ENCODE peak calls at places on chromosomes 7 and 10, in eight cellular contexts. D is right lobe of liver; U is uterus; Z is keratinocyte; Q is CD8-positive, alpha-beta T cell; O is OCI-LY7; A is psoas muscle; L is H1. B is an unnamed sample.

GRCh38 chr7:1419688-1420087 is 39.6 kb downstream of the MICALL2 start:
- DNase-seq in Z (no peak), D (no peak), L (no peak), O (no peak), Q (no peak), A (no peak), U (no peak), B (no peak)

GRCh38 chr10:73956476-73957338 is 41.2 kb upstream of the VCL start:
- DNase-seq in A (no peak), Q (peak; percentile 12), D (no peak), U (no peak), Z (no peak), L (no peak), O (peak; percentile 67), B (no peak)

GRCh38 chr7:128865996-128866877 is 3.6 kb downstream of the ATP6V1F start:
- DNase-seq in Z (no peak), U (no peak), L (no peak), D (no peak), A (peak; percentile 77), O (no peak), Q (no peak), B (no peak)

GRCh38 chr7:116511552-116512523 is 12.3 kb downstream of the CAV2 start:
- DNase-seq in D (peak; percentile 53), Z (no peak), A (no peak), L (no peak), Q (peak; percentile 5), O (peak; percentile 47), U (no peak), B (no peak)

GRCh38 chr7:32047075-32047474 is 23.1 kb downstream of the PDE1C start:
- DNase-seq in D (no peak), O (no peak), U (no peak), L (no peak), Z (no peak), A (no peak), Q (no peak), B (no peak)

GRCh38 chr10:76700241-76700640 is 937.4 kb downstream of the KCNMA1 start:
- DNase-seq in O (no peak), A (no peak), Q (no peak), D (no peak), L (no peak), Z (no peak), U (no peak), B (no peak)

GRCh38 chr10:18310761-18311160 is 170.5 kb downstream of the CACNB2 start:
- DNase-seq in U (no peak), Q (no peak), Z (no peak), D (no peak), O (no peak), A (no peak), L (no peak), B (no peak)

GRCh38 chr7:32043688-32044087 is 26.5 kb downstream of the PDE1C start:
- DNase-seq in A (no peak), Z (no peak), U (no peak), D (no peak), Q (no peak), L (no peak), O (no peak), B (no peak)

GRCh38 chr7:108347616-108348015 is 108.6 kb downstream of the NRCAM start:
- DNase-seq in D (no peak), O (no peak), A (no peak), Q (no peak), Z (no peak), L (peak; percentile 49), U (no peak), B (no peak)

GRCh38 chr7:116242177-116242576 is 31.8 kb downstream of the TES start:
- DNase-seq in U (no peak), O (no peak), L (no peak), Z (no peak), A (no peak), D (no peak), Q (no peak), B (no peak)

GRCh38 chr7:74396993-74397392 is 56.7 kb upstream of the GTF2IRD1 start:
- DNase-seq in O (no peak), U (no peak), Q (no peak), A (no peak), Z (no peak), L (no peak), D (no peak), B (no peak)

GRCh38 chr10:99843310-99843709 is 60.9 kb downstream of the ABCC2 start:
- DNase-seq in A (no peak), O (no peak), D (no peak), U (no peak), L (no peak), Z (no peak), Q (no peak), B (no peak)

GRCh38 chr10:117503170-117503885 is 39.2 kb upstream of the EMX2 start:
- DNase-seq in U (no peak), O (no peak), D (no peak), Q (no peak), Z (no peak), A (no peak), L (no peak), B (no peak)

GRCh38 chr7:46352335-46352954 is 431.4 kb upstream of the IGFBP3 start:
- DNase-seq in Q (peak; percentile 31), L (peak; percentile 15), A (no peak), Z (no peak), O (peak; percentile 25), D (peak; percentile 54), U (peak; percentile 23), B (no peak)

GRCh38 chr7:80533287-80533686 is 21.4 kb upstream of the GNAT3 start:
- DNase-seq in A (no peak), U (no peak), Q (no peak), D (no peak), L (no peak), O (no peak), Z (no peak), B (no peak)

GRCh38 chr10:86331861-86332260 is 34.7 kb downstream of the GRID1 start:
- DNase-seq in L (no peak), Z (no peak), A (no peak), Q (no peak), D (no peak), U (no peak), O (no peak), B (no peak)

GRCh38 chr10:5157501-5157900 is 27.4 kb downstream of the AKR1C8 start:
- DNase-seq in D (no peak), Q (no peak), Z (no peak), O (no peak), L (no peak), U (no peak), A (no peak), B (no peak)

GRCh38 chr7:28419717-28420116 is 7.4 kb downstream of the CREB5 start:
- DNase-seq in D (no peak), U (no peak), Q (no peak), A (no peak), Z (no peak), L (no peak), O (no peak), B (no peak)

GRCh38 chr7:24936121-24936824 is 43.7 kb downstream of the OSBPL3 start:
- DNase-seq in D (no peak), L (no peak), U (no peak), A (no peak), Z (no peak), Q (no peak), O (no peak), B (no peak)

GRCh38 chr7:133484135-133484534 is 231.3 kb downstream of the EXOC4 start:
- DNase-seq in A (no peak), U (no peak), Z (no peak), L (no peak), Q (peak; percentile 32), D (no peak), O (peak; percentile 4), B (no peak)

GRCh38 chr10:45585131-45585530 is 87.4 kb downstream of the ZFAND4 start:
- DNase-seq in O (no peak), L (no peak), Q (no peak), U (no peak), A (no peak), Z (no peak), D (no peak), B (no peak)

GRCh38 chr10:84743483-84743882 is 415.1 kb downstream of the CCSER2 start:
- DNase-seq in Z (no peak), L (no peak), O (peak; percentile 2), A (no peak), D (no peak), U (no peak), Q (no peak), B (no peak)

GRCh38 chr10:84739641-84740040 is 411.3 kb downstream of the CCSER2 start:
- DNase-seq in A (no peak), Z (no peak), O (no peak), Q (no peak), L (no peak), U (no peak), D (no peak), B (no peak)
- TF ChIP-seq CTCF in A (no peak), Z (no peak), O (no peak), Q (no peak), L (peak; percentile 21), U (no peak), D (no peak), B (no peak)

GRCh38 chr10:113140612-113141011 is 190.6 kb downstream of the TCF7L2 start:
- DNase-seq in Z (no peak), A (no peak), O (no peak), L (no peak), D (no peak), Q (no peak), U (no peak), B (no peak)
- H3K36me3 ChIP-seq in Z (peaks cover 8% of the 10 kb centered on the region), A (no peaks in the 10 kb centered on the region), O (no peaks in the 10 kb centered on the region), L (peaks cover 25% of the 10 kb centered on the region), D (peaks cover 24% of the 10 kb centered on the region), Q (no peaks in the 10 kb centered on the region), U (no peaks in the 10 kb centered on the region), B (peaks cover 15% of the 10 kb centered on the region)

DNA sequence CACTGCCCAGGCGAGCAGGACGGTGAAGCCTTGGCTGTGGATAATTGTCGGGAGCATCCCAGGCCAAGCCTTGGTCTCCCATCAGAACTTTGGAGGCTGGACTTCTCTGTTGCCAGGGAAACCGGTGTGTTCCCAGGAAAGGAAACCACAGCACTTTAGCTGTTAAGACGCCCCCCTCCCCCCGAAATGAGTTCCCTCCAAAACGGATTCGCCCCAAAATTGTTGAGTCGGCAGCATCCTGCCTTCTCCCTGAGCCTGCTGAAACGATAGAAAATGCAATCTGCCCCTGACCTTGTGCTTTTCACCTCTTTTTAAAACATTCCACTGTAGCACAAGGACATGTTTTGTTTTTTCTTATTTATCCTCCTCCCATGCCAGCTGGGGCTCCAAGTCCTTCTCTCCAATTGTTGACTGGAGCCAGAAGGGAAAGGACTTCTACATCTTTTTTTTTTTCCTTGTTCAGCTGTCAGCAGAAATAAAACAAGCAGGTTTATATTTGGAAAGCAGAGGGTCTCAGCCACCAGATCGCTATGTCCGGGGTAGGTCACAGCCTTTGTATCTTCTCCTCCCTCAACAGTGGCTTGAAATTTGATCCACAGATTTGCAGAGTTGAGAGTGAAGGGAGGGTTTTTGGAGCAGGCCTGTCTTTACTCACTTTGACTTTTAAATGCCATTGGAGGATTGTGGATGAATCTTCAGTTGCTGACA is 116.5 kb downstream of the ZMIZ1 start:
- DNase-seq in O (no peak), Z (no peak), D (no peak), Q (no peak), U (no peak), L (no peak), A (no peak), B (no peak)
- H3K4me1 ChIP-seq in O (peaks cover 3% of the 10 kb centered on the region), Z (peaks cover 39% of the 10 kb centered on the region), D (peaks cover 13% of the 10 kb centered on the region), Q (no peaks in the 10 kb centered on the region), U (peaks cover 43% of the 10 kb centered on the region), L (peaks cover 15% of the 10 kb centered on the region), A (peaks cover 40% of the 10 kb centered on the region), B (peaks cover 70% of the 10 kb centered on the region)

DNA sequence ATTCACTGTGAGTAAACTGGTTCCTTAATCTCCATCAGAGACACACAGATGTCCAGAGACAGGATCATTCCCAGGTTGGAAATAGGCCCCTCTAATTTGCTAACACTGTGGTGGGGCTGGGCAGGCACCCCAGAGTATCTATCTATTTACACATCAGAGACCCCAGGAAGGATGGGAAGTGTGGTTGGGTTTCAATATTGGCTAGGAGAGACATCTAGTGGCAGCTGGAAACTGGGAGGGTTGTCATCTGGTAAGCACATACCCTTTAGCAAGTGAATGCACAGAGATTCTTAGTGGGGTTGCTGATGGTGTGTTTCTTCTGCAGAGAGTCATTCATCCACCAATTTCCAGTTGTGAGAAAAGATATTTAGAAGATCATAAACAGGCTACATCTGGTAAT is 36.0 kb upstream of the NRG3 start:
- DNase-seq in O (peak; percentile 5), Q (no peak), Z (no peak), L (no peak), D (no peak), U (no peak), A (no peak), B (no peak)
- TF ChIP-seq CTCF in O (peak; percentile 60), Q (no peak), Z (peak; percentile 7), L (peak; percentile 62), D (no peak), U (no peak), A (no peak), B (no peak)